ENCODE peak calls at places on chromosomes 3 and 15, in seven cellular contexts. One of them, this sample, is unnamed.
A peak's percentile ranks its signal among the peaks of the same experiment; 100 is the strongest.

GRCh38 chr3:52437326-52438103 is 7.4 kb downstream of the SEMA3G start:
- DNase-seq in tibial nerve: no peak
- DNase-seq in brain microvascular endothelial cell: no peak
- DNase-seq in body of pancreas: peak; percentile 43
- DNase-seq in astrocyte: no peak
- DNase-seq in cardiac muscle cell: no peak
- DNase-seq in astrocyte of the cerebellum: no peak
- DNase-seq in this sample: no peak

GRCh38 chr3:16849795-16850194 is 35.0 kb upstream of the PLCL2 start:
- DNase-seq in cardiac muscle cell: no peak
- DNase-seq in brain microvascular endothelial cell: peak; percentile 62
- DNase-seq in tibial nerve: no peak
- DNase-seq in astrocyte of the cerebellum: peak; percentile 18
- DNase-seq in astrocyte: peak; percentile 68
- DNase-seq in body of pancreas: no peak
- DNase-seq in this sample: peak; percentile 78

GRCh38 chr3:193775421-193776077 is 182.5 kb downstream of the OPA1 start:
- DNase-seq in cardiac muscle cell: no peak
- DNase-seq in tibial nerve: no peak
- DNase-seq in body of pancreas: no peak
- DNase-seq in astrocyte: no peak
- DNase-seq in brain microvascular endothelial cell: no peak
- DNase-seq in astrocyte of the cerebellum: no peak
- DNase-seq in this sample: no peak

GRCh38 chr3:60755094-60755493 is 496.2 kb downstream of the FHIT start:
- DNase-seq in tibial nerve: no peak
- DNase-seq in cardiac muscle cell: peak; percentile 56
- DNase-seq in astrocyte of the cerebellum: no peak
- DNase-seq in body of pancreas: peak; percentile 19
- DNase-seq in brain microvascular endothelial cell: no peak
- DNase-seq in astrocyte: no peak
- DNase-seq in this sample: no peak

GRCh38 chr15:66832679-66833078 is 130.6 kb downstream of the SMAD6 start:
- DNase-seq in cardiac muscle cell: no peak
- DNase-seq in tibial nerve: no peak
- DNase-seq in astrocyte of the cerebellum: no peak
- DNase-seq in body of pancreas: no peak
- DNase-seq in brain microvascular endothelial cell: no peak
- DNase-seq in astrocyte: no peak
- DNase-seq in this sample: peak; percentile 97

GRCh38 chr3:100902572-100902971 is 90.6 kb downstream of the ABI3BP start:
- DNase-seq in astrocyte of the cerebellum: no peak
- DNase-seq in cardiac muscle cell: no peak
- DNase-seq in body of pancreas: no peak
- DNase-seq in brain microvascular endothelial cell: peak; percentile 53
- DNase-seq in tibial nerve: no peak
- DNase-seq in astrocyte: peak; percentile 54
- DNase-seq in this sample: peak; percentile 76

GRCh38 chr3:155194973-155195372 is 98.5 kb downstream of the STRIT1 start:
- DNase-seq in cardiac muscle cell: no peak
- DNase-seq in astrocyte: no peak
- DNase-seq in brain microvascular endothelial cell: no peak
- DNase-seq in astrocyte of the cerebellum: no peak
- DNase-seq in body of pancreas: no peak
- DNase-seq in tibial nerve: no peak
- DNase-seq in this sample: no peak

GRCh38 chr3:73558399-73559075 is 66.2 kb downstream of the PDZRN3 start:
- DNase-seq in body of pancreas: peak; percentile 29
- DNase-seq in cardiac muscle cell: no peak
- DNase-seq in astrocyte: no peak
- DNase-seq in astrocyte of the cerebellum: no peak
- DNase-seq in brain microvascular endothelial cell: no peak
- DNase-seq in tibial nerve: peak; percentile 15
- DNase-seq in this sample: peak; percentile 43

GRCh38 chr3:9302425-9303181 is 53.2 kb upstream of the SRGAP3 start:
- DNase-seq in body of pancreas: peak; percentile 82
- DNase-seq in astrocyte of the cerebellum: peak; percentile 82
- DNase-seq in brain microvascular endothelial cell: peak; percentile 67
- DNase-seq in astrocyte: peak; percentile 56
- DNase-seq in cardiac muscle cell: peak; percentile 90
- DNase-seq in tibial nerve: peak; percentile 62
- DNase-seq in this sample: peak; percentile 78

GRCh38 chr3:130093741-130094391 is 12.2 kb downstream of the ALG1L2 start:
- DNase-seq in body of pancreas: no peak
- DNase-seq in brain microvascular endothelial cell: no peak
- DNase-seq in astrocyte: no peak
- DNase-seq in tibial nerve: peak; percentile 7
- DNase-seq in astrocyte of the cerebellum: no peak
- DNase-seq in cardiac muscle cell: no peak
- DNase-seq in this sample: no peak

GRCh38 chr3:126494204-126494603 is 18.5 kb upstream of the ZXDC start:
- DNase-seq in body of pancreas: no peak
- DNase-seq in astrocyte of the cerebellum: no peak
- DNase-seq in brain microvascular endothelial cell: no peak
- DNase-seq in tibial nerve: no peak
- DNase-seq in astrocyte: no peak
- DNase-seq in cardiac muscle cell: no peak
- DNase-seq in this sample: peak; percentile 56

GRCh38 chr15:92112180-92112579 is 258.7 kb downstream of the SLCO3A1 start:
- DNase-seq in astrocyte: peak; percentile 33
- DNase-seq in brain microvascular endothelial cell: no peak
- DNase-seq in body of pancreas: no peak
- DNase-seq in cardiac muscle cell: no peak
- DNase-seq in tibial nerve: no peak
- DNase-seq in astrocyte of the cerebellum: no peak
- DNase-seq in this sample: peak; percentile 81

GRCh38 chr3:67383379-67383778 is 271.0 kb downstream of the SUCLG2 start:
- DNase-seq in cardiac muscle cell: no peak
- DNase-seq in tibial nerve: no peak
- DNase-seq in body of pancreas: no peak
- DNase-seq in astrocyte of the cerebellum: no peak
- DNase-seq in brain microvascular endothelial cell: no peak
- DNase-seq in astrocyte: no peak
- DNase-seq in this sample: no peak

GRCh38 chr3:55285156-55285555 is 201.9 kb downstream of the WNT5A start:
- DNase-seq in brain microvascular endothelial cell: no peak
- DNase-seq in cardiac muscle cell: no peak
- DNase-seq in tibial nerve: no peak
- DNase-seq in astrocyte: no peak
- DNase-seq in body of pancreas: no peak
- DNase-seq in astrocyte of the cerebellum: no peak
- DNase-seq in this sample: peak; percentile 30

GRCh38 chr3:45437388-45437787 is 49.0 kb downstream of the LARS2 start:
- DNase-seq in body of pancreas: no peak
- DNase-seq in tibial nerve: no peak
- DNase-seq in astrocyte of the cerebellum: no peak
- DNase-seq in cardiac muscle cell: no peak
- DNase-seq in brain microvascular endothelial cell: no peak
- DNase-seq in astrocyte: no peak
- DNase-seq in this sample: peak; percentile 7

GRCh38 chr3:8888296-8888915 is 74.9 kb downstream of the RAD18 start:
- DNase-seq in cardiac muscle cell: no peak
- DNase-seq in astrocyte of the cerebellum: peak; percentile 59
- DNase-seq in brain microvascular endothelial cell: peak; percentile 67
- DNase-seq in tibial nerve: no peak
- DNase-seq in astrocyte: peak; percentile 95
- DNase-seq in body of pancreas: no peak
- DNase-seq in this sample: peak; percentile 47

GRCh38 chr15:80058851-80059785 is at the start of gene ZFAND6:
- DNase-seq in tibial nerve: peak; percentile 90
- DNase-seq in astrocyte of the cerebellum: peak; percentile 77
- DNase-seq in body of pancreas: peak; percentile 97
- DNase-seq in cardiac muscle cell: peak; percentile 98
- DNase-seq in astrocyte: peak; percentile 81
- DNase-seq in brain microvascular endothelial cell: peak; percentile 90
- DNase-seq in this sample: peak; percentile 87

DNA sequence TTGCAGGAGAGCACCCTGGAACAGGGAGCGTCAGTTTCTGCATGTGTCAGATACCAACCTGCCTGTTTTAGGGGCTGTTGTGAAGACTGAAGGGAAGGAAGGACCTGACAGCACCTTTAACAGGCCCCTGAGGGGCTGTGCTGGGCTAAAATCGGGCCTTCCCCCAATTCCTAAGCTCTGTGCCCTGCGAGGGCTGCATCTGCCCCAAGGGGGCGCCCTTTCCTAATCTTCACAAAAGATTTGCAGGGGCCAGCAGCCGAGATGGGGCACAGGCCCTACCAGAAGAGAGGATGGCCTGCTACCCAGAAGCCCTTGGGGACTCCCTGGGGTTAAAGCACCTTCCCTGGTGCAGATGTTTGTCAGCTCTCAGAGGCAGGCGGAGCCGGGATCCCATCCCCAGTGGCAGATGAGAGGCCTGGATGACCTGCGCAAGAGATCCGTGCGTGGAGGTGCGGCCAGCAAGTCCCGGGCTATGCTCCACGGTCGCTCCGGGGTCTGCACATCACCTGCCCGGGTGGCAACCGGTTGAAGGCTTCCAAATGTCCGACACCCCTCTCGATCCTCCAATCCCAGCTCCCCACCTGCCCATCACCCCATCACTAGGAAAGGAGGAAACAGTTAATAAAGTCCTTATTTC is 53.6 kb downstream of the RHCG start:
- DNase-seq in tibial nerve: no peak
- DNase-seq in brain microvascular endothelial cell: peak; percentile 24
- DNase-seq in cardiac muscle cell: peak; percentile 73
- DNase-seq in astrocyte: no peak
- DNase-seq in astrocyte of the cerebellum: no peak
- DNase-seq in body of pancreas: peak; percentile 88
- DNase-seq in this sample: peak; percentile 46
- TF ChIP-seq CTCF in tibial nerve: no peak
- TF ChIP-seq CTCF in brain microvascular endothelial cell: peak; percentile 83
- TF ChIP-seq CTCF in cardiac muscle cell: peak; percentile 81
- TF ChIP-seq CTCF in astrocyte: peak; percentile 48
- TF ChIP-seq CTCF in astrocyte of the cerebellum: peak; percentile 56
- TF ChIP-seq CTCF in body of pancreas: peak; percentile 77
- TF ChIP-seq CTCF in this sample: peak; percentile 78

GRCh38 chr15:101168898-101169297 is 83.0 kb downstream of the CHSY1 start:
- DNase-seq in astrocyte of the cerebellum: no peak
- DNase-seq in tibial nerve: no peak
- DNase-seq in cardiac muscle cell: no peak
- DNase-seq in brain microvascular endothelial cell: no peak
- DNase-seq in body of pancreas: no peak
- DNase-seq in astrocyte: no peak
- DNase-seq in this sample: no peak
- H3K4me3 ChIP-seq in astrocyte of the cerebellum: no peak overlapping the region
- H3K4me3 ChIP-seq in tibial nerve: no peak overlapping the region
- H3K4me3 ChIP-seq in cardiac muscle cell: no peak overlapping the region
- H3K4me3 ChIP-seq in brain microvascular endothelial cell: no peak overlapping the region
- H3K4me3 ChIP-seq in body of pancreas: no peak overlapping the region
- H3K4me3 ChIP-seq in astrocyte: no peak overlapping the region
- H3K4me3 ChIP-seq in this sample: no peak overlapping the region

DNA sequence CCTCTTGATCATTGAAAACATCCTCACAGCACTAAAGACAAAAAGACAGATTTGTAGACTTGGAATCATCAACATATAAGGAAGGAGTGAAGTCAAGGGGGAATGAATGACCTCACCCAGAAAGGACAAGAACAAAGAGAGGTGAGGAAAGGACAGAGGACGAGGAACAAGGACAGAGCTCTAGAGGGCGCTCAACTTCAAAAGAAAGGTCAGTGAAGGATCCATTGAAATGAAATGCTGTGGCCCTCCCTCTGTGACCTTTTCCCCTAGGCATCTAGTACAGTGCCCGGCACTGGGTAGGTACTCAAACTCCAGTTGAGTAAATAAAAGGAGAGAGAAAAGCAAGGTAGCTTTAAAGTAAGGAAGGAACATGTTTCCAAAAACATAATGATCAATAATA is 2.6 kb downstream of the ATP8B4 start:
- DNase-seq in brain microvascular endothelial cell: no peak
- DNase-seq in tibial nerve: no peak
- DNase-seq in astrocyte: no peak
- DNase-seq in astrocyte of the cerebellum: no peak
- DNase-seq in body of pancreas: no peak
- DNase-seq in cardiac muscle cell: peak; percentile 42
- DNase-seq in this sample: peak; percentile 27
- TF ChIP-seq CTCF in brain microvascular endothelial cell: peak; percentile 56
- TF ChIP-seq CTCF in tibial nerve: no peak
- TF ChIP-seq CTCF in astrocyte: no peak
- TF ChIP-seq CTCF in astrocyte of the cerebellum: no peak
- TF ChIP-seq CTCF in body of pancreas: no peak
- TF ChIP-seq CTCF in cardiac muscle cell: peak; percentile 28
- TF ChIP-seq CTCF in this sample: peak; percentile 34

GRCh38 chr15:56244811-56245576 is 1.3 kb upstream of the RFX7 start:
- DNase-seq in astrocyte of the cerebellum: no peak
- DNase-seq in astrocyte: no peak
- DNase-seq in brain microvascular endothelial cell: peak; percentile 5
- DNase-seq in body of pancreas: peak; percentile 71
- DNase-seq in tibial nerve: peak; percentile 7
- DNase-seq in cardiac muscle cell: no peak
- DNase-seq in this sample: peak; percentile 47

GRCh38 chr15:56247266-56247665 is 3.6 kb upstream of the RFX7 start:
- DNase-seq in astrocyte of the cerebellum: no peak
- DNase-seq in astrocyte: no peak
- DNase-seq in body of pancreas: no peak
- DNase-seq in cardiac muscle cell: no peak
- DNase-seq in tibial nerve: no peak
- DNase-seq in brain microvascular endothelial cell: no peak
- DNase-seq in this sample: no peak

GRCh38 chr15:56248276-56248675 is 4.6 kb upstream of the RFX7 start:
- DNase-seq in cardiac muscle cell: no peak
- DNase-seq in body of pancreas: no peak
- DNase-seq in tibial nerve: no peak
- DNase-seq in brain microvascular endothelial cell: no peak
- DNase-seq in astrocyte of the cerebellum: no peak
- DNase-seq in astrocyte: no peak
- DNase-seq in this sample: no peak

GRCh38 chr15:56244237-56244810 is 645 bp upstream of the RFX7 start:
- DNase-seq in brain microvascular endothelial cell: peak; percentile 46
- DNase-seq in astrocyte: peak; percentile 79
- DNase-seq in tibial nerve: peak; percentile 26
- DNase-seq in astrocyte of the cerebellum: peak; percentile 32
- DNase-seq in cardiac muscle cell: peak; percentile 73
- DNase-seq in body of pancreas: peak; percentile 38
- DNase-seq in this sample: peak; percentile 74

DNA sequence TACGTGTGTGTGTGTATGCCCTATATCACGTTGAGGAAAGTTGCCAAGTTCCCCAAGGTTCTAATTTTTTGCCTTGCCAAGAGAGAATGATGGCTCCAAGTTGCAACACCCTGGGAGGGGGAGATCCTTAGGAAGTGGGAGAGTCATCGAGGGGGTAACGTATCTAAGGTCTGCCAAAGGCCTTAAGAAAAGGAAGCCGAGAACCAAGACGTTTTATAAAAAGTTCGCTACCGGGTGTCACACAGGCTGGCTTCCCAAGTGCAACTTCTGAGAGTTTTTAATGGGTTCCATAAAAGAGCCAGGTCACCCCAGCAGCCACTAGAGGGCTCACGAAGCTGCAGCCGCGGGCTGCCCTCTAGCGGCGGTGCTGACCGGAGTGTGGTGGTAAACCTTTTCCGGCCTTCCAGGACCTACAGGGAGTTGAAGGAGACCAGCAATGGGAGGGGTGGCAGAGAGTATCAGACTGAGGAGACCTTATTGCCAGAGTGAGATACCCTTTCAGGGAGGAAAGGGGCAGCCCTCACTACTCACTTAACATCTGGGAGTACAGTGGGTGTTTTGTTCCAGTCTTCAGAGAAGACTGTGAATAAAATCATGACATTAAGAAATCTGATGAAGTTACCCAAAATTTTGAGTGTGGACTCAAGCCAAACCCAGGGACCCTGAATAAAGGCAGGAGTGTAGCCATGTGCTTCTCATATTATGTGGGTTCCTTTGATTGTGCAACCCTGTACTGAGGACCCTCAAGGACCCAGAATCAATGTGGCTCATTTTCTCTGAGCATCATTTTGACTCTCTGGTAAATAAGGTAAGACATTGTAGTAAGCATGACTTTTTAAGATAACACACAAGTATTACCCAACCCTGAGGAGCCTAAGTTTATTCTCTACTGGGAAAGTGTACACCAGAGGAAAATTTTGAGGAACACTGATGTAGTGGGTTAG is 2.5 kb upstream of the RFX7 start:
- DNase-seq in tibial nerve: peak; percentile 84
- DNase-seq in astrocyte: peak; percentile 67
- DNase-seq in brain microvascular endothelial cell: peak; percentile 85
- DNase-seq in cardiac muscle cell: peak; percentile 94
- DNase-seq in body of pancreas: peak; percentile 93
- DNase-seq in astrocyte of the cerebellum: peak; percentile 71
- DNase-seq in this sample: peak; percentile 89
- H3K4me3 ChIP-seq in tibial nerve: peak overlapping the region; percentile 12
- H3K4me3 ChIP-seq in astrocyte: no peak overlapping the region
- H3K4me3 ChIP-seq in brain microvascular endothelial cell: peak overlapping the region; percentile 41
- H3K4me3 ChIP-seq in cardiac muscle cell: no peak overlapping the region
- H3K4me3 ChIP-seq in body of pancreas: no peak overlapping the region
- H3K4me3 ChIP-seq in astrocyte of the cerebellum: no peak overlapping the region
- H3K4me3 ChIP-seq in this sample: peak overlapping the region; percentile 53